ENCODE peak calls at places on chromosome 19, in seven cellular contexts. X is CD8-positive, alpha-beta memory T cell; G is T-helper 1 cell; E is neuronal stem cell; O is NCI-H345; I is midbrain; K is endothelial cell. U is an unnamed sample.

GRCh38 chr19:7434391-7434790 is 54.4 kb downstream of the PEX11G start:
- DNase-seq in X (no peak), G (no peak), E (no peak), O (no peak), I (no peak), K (no peak), U (no peak)

GRCh38 chr19:55172741-55173140 is 6.3 kb upstream of the DNAAF3 start:
- DNase-seq in X (no peak), G (no peak), E (no peak), O (no peak), I (no peak), K (no peak), U (peak; percentile 86)

GRCh38 chr19:55262359-55262758 is 3.5 kb upstream of the PPP6R1 start:
- DNase-seq in X (no peak), G (no peak), E (no peak), O (no peak), I (no peak), K (no peak), U (no peak)

GRCh38 chr19:33785795-33786194 is 10.9 kb upstream of the KCTD15 start:
- DNase-seq in X (no peak), G (no peak), E (no peak), O (no peak), I (no peak), K (no peak), U (peak; percentile 17)

GRCh38 chr19:1067341-1068103 is 555 bp downstream of the ARHGAP45 start:
- DNase-seq in X (peak; percentile 89), G (peak; percentile 76), E (no peak), O (no peak), I (no peak), K (no peak), U (no peak)

GRCh38 chr19:10907925-10908324 is 20.5 kb downstream of the YIPF2 start:
- DNase-seq in X (no peak), G (no peak), E (no peak), O (no peak), I (no peak), K (no peak), U (no peak)

GRCh38 chr19:18385675-18386542 is at the start of gene GDF15:
- DNase-seq in X (no peak), G (no peak), E (no peak), O (no peak), I (no peak), K (peak; percentile 37), U (peak; percentile 83)

GRCh38 chr19:58346961-58347929 is 6.0 kb downstream of the A1BG start:
- DNase-seq in X (peak; percentile 78), G (peak; percentile 46), E (peak; percentile 73), O (peak; percentile 72), I (peak; percentile 67), K (peak; percentile 64), U (peak; percentile 32)

GRCh38 chr19:38878575-38879399 is 712 bp upstream of the RINL start:
- DNase-seq in X (no peak), G (no peak), E (no peak), O (no peak), I (no peak), K (no peak), U (no peak)

GRCh38 chr19:3075605-3076431 is 13.5 kb upstream of the TLE5 start:
- DNase-seq in X (peak; percentile 74), G (peak; percentile 66), E (no peak), O (peak; percentile 75), I (peak; percentile 29), K (peak; percentile 66), U (no peak)